ENCODE peak calls at places on chromosomes 5 and 9, in nine cellular contexts. H is stromal cell of bone marrow; L is GM20000; I is NCI-H1694; G is HuH-7; B is SK-N-DZ; F is activated CD8-positive, alpha-beta memory T cell treated with anti-CD3 and anti-CD28 coated beads, Interleukin-2, amount 50 U/mL, for 48 hours; M is CD8-positive, alpha-beta T cell; S is foreskin melanocyte. Z is an unnamed sample.

GRCh38 chr9:85185486-85186217 is 516.1 kb downstream of the NTRK2 start:
- DNase-seq in M (no peak), I (no peak), F (no peak), S (peak), H (no peak), G (no peak), L (no peak), B (no peak), Z (no peak)

GRCh38 chr5:133108481-133108921 is 56.7 kb downstream of the HSPA4 start:
- DNase-seq in F (peak), S (no peak), M (no peak), B (no peak), I (no peak), H (no peak), L (no peak), G (no peak), Z (no peak)

GRCh38 chr9:86097510-86098224 is 1.7 kb downstream of the GOLM1 start:
- DNase-seq in I (no peak), F (no peak), L (no peak), B (no peak), G (no peak), S (no peak), M (no peak), H (no peak), Z (no peak)

GRCh38 chr5:69414885-69415583 is at the start of gene MARVELD2:
- DNase-seq in F (peak), S (peak), M (peak), B (no peak), L (peak), G (peak), H (peak), I (no peak), Z (peak)

GRCh38 chr9:115591584-115591984 is 473.6 kb upstream of the TNC start:
- DNase-seq in G (peak), F (no peak), M (no peak), B (peak), I (peak), S (peak), L (peak), H (peak), Z (peak)

GRCh38 chr5:3446410-3446809 is 149.2 kb upstream of the IRX1 start:
- DNase-seq in L (no peak), I (no peak), B (no peak), S (no peak), M (no peak), H (no peak), F (no peak), G (no peak), Z (no peak)

GRCh38 chr5:67606586-67606947 is 410.0 kb upstream of the CD180 start:
- DNase-seq in I (no peak), S (no peak), B (no peak), H (no peak), F (no peak), G (no peak), L (no peak), M (no peak), Z (no peak)

GRCh38 chr9:118522093-118523028 is 818.2 kb downstream of the TLR4 start:
- DNase-seq in B (peak), L (peak), F (no peak), I (peak), M (no peak), G (peak), S (peak), H (peak), Z (no peak)

GRCh38 chr5:56494300-56494704 is 261.2 kb upstream of the ANKRD55 start:
- DNase-seq in M (no peak), B (no peak), H (peak), F (no peak), S (no peak), G (no peak), L (peak), I (no peak), Z (no peak)

GRCh38 chr5:143560378-143560777 is 156.9 kb upstream of the NR3C1 start:
- DNase-seq in I (no peak), G (no peak), B (no peak), F (no peak), S (no peak), H (no peak), M (no peak), L (no peak), Z (no peak)

GRCh38 chr9:85182381-85182780 is 512.9 kb downstream of the NTRK2 start:
- DNase-seq in L (no peak), F (no peak), M (no peak), B (no peak), S (peak), H (no peak), I (no peak), G (no peak), Z (no peak)

GRCh38 chr5:146872191-146872590 is 6.4 kb downstream of the PPP2R2B start:
- DNase-seq in H (no peak), I (no peak), G (no peak), L (no peak), F (no peak), B (no peak), S (no peak), M (no peak), Z (no peak)

GRCh38 chr5:83363876-83364275 is 107.7 kb upstream of the VCAN start:
- DNase-seq in L (no peak), G (no peak), B (no peak), F (no peak), S (no peak), M (no peak), I (no peak), H (no peak), Z (no peak)

GRCh38 chr5:107799306-107799705 is 128.6 kb upstream of the EFNA5 start:
- DNase-seq in L (no peak), G (no peak), M (no peak), F (no peak), I (no peak), H (no peak), S (no peak), B (peak), Z (no peak)

GRCh38 chr5:58019614-58020013 is 440.3 kb downstream of the PLK2 start:
- DNase-seq in G (no peak), H (peak), L (no peak), F (no peak), B (no peak), I (no peak), S (no peak), M (no peak), Z (peak)

GRCh38 chr5:33981408-33982171 is 2.9 kb downstream of the SLC45A2 start:
- DNase-seq in F (no peak), L (no peak), G (no peak), B (no peak), M (no peak), S (peak), I (no peak), H (no peak), Z (no peak)

GRCh38 chr9:91071185-91071990 is 269.8 kb downstream of the SYK start:
- DNase-seq in H (peak), S (no peak), G (no peak), L (no peak), F (peak), M (no peak), B (peak), I (no peak), Z (no peak)

GRCh38 chr9:123684393-123685149 is 245.4 kb downstream of the DENND1A start:
- DNase-seq in L (no peak), M (no peak), H (no peak), G (no peak), B (no peak), S (no peak), I (no peak), F (no peak), Z (no peak)

GRCh38 chr5:176771102-176771845 is 39.1 kb upstream of the UNC5A start:
- DNase-seq in B (no peak), S (no peak), G (no peak), H (no peak), I (no peak), F (no peak), M (no peak), L (no peak), Z (peak)

GRCh38 chr5:1152771-1153282 is 41.0 kb upstream of the SLC12A7 start:
- DNase-seq in S (peak), H (no peak), M (no peak), I (no peak), B (no peak), F (no peak), L (no peak), G (no peak), Z (no peak)

GRCh38 chr5:172284275-172284971 is 859 bp upstream of the UBTD2 start:
- DNase-seq in H (no peak), G (no peak), L (peak), S (peak), F (peak), B (no peak), M (no peak), I (no peak), Z (peak)

GRCh38 chr9:117387422-117387821 is 27.4 kb downstream of the ASTN2 start:
- DNase-seq in G (no peak), F (no peak), L (no peak), H (no peak), S (no peak), M (no peak), B (peak), I (no peak), Z (no peak)

GRCh38 chr5:155332618-155333017 is 319.1 kb downstream of the KIF4B start:
- DNase-seq in H (no peak), I (no peak), G (no peak), B (no peak), L (no peak), M (no peak), F (no peak), S (no peak), Z (no peak)

GRCh38 chr5:163309850-163310365 is 127.5 kb upstream of the CCNG1 start:
- DNase-seq in S (no peak), L (no peak), I (no peak), H (no peak), G (no peak), B (no peak), F (no peak), M (no peak), Z (no peak)

GRCh38 chr5:163377982-163378381 is 59.4 kb upstream of the CCNG1 start:
- DNase-seq in I (no peak), G (no peak), F (no peak), L (no peak), B (no peak), S (no peak), M (no peak), H (no peak), Z (no peak)

GRCh38 chr9:16310288-16311145 is 560.0 kb downstream of the BNC2 start:
- DNase-seq in H (no peak), M (no peak), L (no peak), S (no peak), F (peak), I (no peak), G (no peak), B (no peak), Z (no peak)